ENCODE peak calls at places on chromosomes 11 and 22, in eight cellular contexts. V is cardiac fibroblast; Y is cardiac septum; S is neural crest cell; M is NCI-H82; Q is small intestine; W is HCT116; N is activated CD4-positive, CD25-positive, alpha-beta regulatory T cell. F is an unnamed sample.

GRCh38 chr11:103257360-103257759 is 148.1 kb downstream of the DYNC2H1 start:
- DNase-seq in V (peak; percentile 36), Y (no peak), S (no peak), M (peak; percentile 59), Q (no peak), W (peak; percentile 35), N (no peak), F (peak; percentile 54)

GRCh38 chr11:45918331-45918941 is 759 bp upstream of the PEX16 start:
- DNase-seq in V (peak; percentile 77), Y (peak; percentile 93), S (peak; percentile 73), M (peak; percentile 89), Q (peak; percentile 85), W (no peak), N (no peak), F (peak; percentile 90)

GRCh38 chr11:703515-703914 is 2.5 kb upstream of the EPS8L2 start:
- DNase-seq in V (no peak), Y (no peak), S (no peak), M (no peak), Q (no peak), W (no peak), N (no peak), F (no peak)

GRCh38 chr11:9125185-9125886 is 33.9 kb upstream of the SCUBE2 start:
- DNase-seq in V (no peak), Y (no peak), S (no peak), M (no peak), Q (peak; percentile 3), W (no peak), N (no peak), F (no peak)

GRCh38 chr22:37409557-37409956 is 17.7 kb downstream of the ELFN2 start:
- DNase-seq in V (no peak), Y (no peak), S (no peak), M (peak; percentile 54), Q (no peak), W (no peak), N (no peak), F (no peak)

GRCh38 chr11:111186308-111186967 is 59.1 kb upstream of the POU2AF2 start:
- DNase-seq in V (no peak), Y (no peak), S (no peak), M (no peak), Q (no peak), W (no peak), N (no peak), F (no peak)

GRCh38 chr22:45975266-45976161 is 1.4 kb downstream of the WNT7B start:
- DNase-seq in V (no peak), Y (no peak), S (no peak), M (no peak), Q (no peak), W (no peak), N (no peak), F (no peak)

GRCh38 chr11:27672836-27673464 is 27.3 kb downstream of the BDNF start:
- DNase-seq in V (no peak), Y (no peak), S (no peak), M (no peak), Q (peak; percentile 14), W (no peak), N (no peak), F (no peak)

GRCh38 chr11:124865902-124866851 is 945 bp downstream of the ROBO3 start:
- DNase-seq in V (peak; percentile 41), Y (peak; percentile 70), S (peak; percentile 58), M (peak; percentile 60), Q (peak; percentile 25), W (no peak), N (no peak), F (peak; percentile 90)

GRCh38 chr22:37196539-37197450 is 8.7 kb upstream of the C1QTNF6 start:
- DNase-seq in V (peak; percentile 94), Y (peak; percentile 92), S (no peak), M (no peak), Q (peak; percentile 94), W (peak; percentile 56), N (no peak), F (no peak)

GRCh38 chr11:61730222-61730994 is 22.0 kb upstream of the MYRF start:
- DNase-seq in V (no peak), Y (no peak), S (no peak), M (no peak), Q (peak; percentile 5), W (peak; percentile 87), N (no peak), F (no peak)

GRCh38 chr11:125263268-125263790 is 98.8 kb downstream of the PKNOX2 start:
- DNase-seq in V (peak; percentile 99), Y (peak; percentile 83), S (peak; percentile 73), M (peak; percentile 70), Q (no peak), W (no peak), N (no peak), F (no peak)

GRCh38 chr11:65633390-65634139 is 4.3 kb upstream of the SIPA1 start:
- DNase-seq in V (no peak), Y (no peak), S (no peak), M (no peak), Q (no peak), W (no peak), N (no peak), F (no peak)

GRCh38 chr11:82494988-82495432 is 238.7 kb downstream of the FAM181B start:
- DNase-seq in V (no peak), Y (no peak), S (peak; percentile 2), M (peak; percentile 56), Q (no peak), W (no peak), N (no peak), F (peak; percentile 45)

GRCh38 chr11:17263803-17264202 is 12.7 kb upstream of the NUCB2 start:
- DNase-seq in V (no peak), Y (no peak), S (no peak), M (no peak), Q (no peak), W (no peak), N (no peak), F (no peak)

GRCh38 chr11:96324912-96325311 is 18.1 kb downstream of the MAML2 start:
- DNase-seq in V (peak; percentile 81), Y (no peak), S (no peak), M (no peak), Q (no peak), W (peak; percentile 16), N (no peak), F (no peak)

GRCh38 chr11:44136176-44136945 is 40.9 kb downstream of the EXT2 start:
- DNase-seq in V (no peak), Y (no peak), S (no peak), M (no peak), Q (no peak), W (no peak), N (no peak), F (no peak)

GRCh38 chr11:107545101-107545514 is 20.4 kb downstream of the ALKBH8 start:
- DNase-seq in V (peak; percentile 12), Y (no peak), S (no peak), M (no peak), Q (no peak), W (peak; percentile 76), N (no peak), F (no peak)

GRCh38 chr11:12165237-12165875 is 55.0 kb downstream of the MICAL2 start:
- DNase-seq in V (no peak), Y (no peak), S (no peak), M (no peak), Q (peak; percentile 43), W (no peak), N (no peak), F (no peak)

GRCh38 chr11:15707971-15708370 is 593.2 kb downstream of the INSC start:
- DNase-seq in V (peak; percentile 78), Y (no peak), S (no peak), M (peak; percentile 2), Q (no peak), W (no peak), N (no peak), F (no peak)

GRCh38 chr11:35174666-35175065 is 35.7 kb downstream of the CD44 start:
- DNase-seq in V (peak; percentile 72), Y (no peak), S (no peak), M (no peak), Q (no peak), W (no peak), N (no peak), F (no peak)

GRCh38 chr11:93085097-93085496 is 112.7 kb downstream of the SLC36A4 start:
- DNase-seq in V (no peak), Y (no peak), S (no peak), M (no peak), Q (no peak), W (no peak), N (no peak), F (no peak)

GRCh38 chr11:134261626-134262488 is 8.5 kb downstream of the ACAD8 start:
- DNase-seq in V (peak; percentile 26), Y (no peak), S (no peak), M (peak; percentile 39), Q (peak; percentile 25), W (peak; percentile 6), N (no peak), F (peak; percentile 78)

GRCh38 chr11:46617451-46618314 is at the start of gene ATG13:
- DNase-seq in V (peak; percentile 87), Y (peak; percentile 86), S (peak; percentile 61), M (peak; percentile 91), Q (peak; percentile 84), W (peak; percentile 28), N (peak; percentile 76), F (peak; percentile 85)

F was measured in D341Med.